ENCODE peak calls at places on chromosomes 11 and 22, in four cellular contexts. T, U, Z and B are unnamed samples.

GRCh38 chr11:368414-369335 is 624 bp upstream of the B4GALNT4 start:
- DNase-seq in Z (no peak), U (no peak), T (no peak), B (no peak)

GRCh38 chr22:36134167-36134566 is 26.4 kb downstream of the APOL3 start:
- DNase-seq in U (peak), T (no peak), Z (no peak), B (no peak)

GRCh38 chr11:12981879-12982531 is 27.1 kb upstream of the RASSF10 start:
- DNase-seq in U (no peak), T (peak), Z (no peak), B (no peak)

GRCh38 chr22:39610246-39610645 is 39.7 kb downstream of the CACNA1I start:
- DNase-seq in U (no peak), T (no peak), Z (no peak), B (no peak)

GRCh38 chr11:73330569-73331093 is 22.6 kb downstream of the ARHGEF17 start:
- DNase-seq in U (no peak), T (peak), Z (no peak), B (no peak)

GRCh38 chr11:112437096-112437495 is 176.4 kb upstream of the PLET1 start:
- DNase-seq in T (no peak), Z (no peak), U (no peak), B (no peak)

GRCh38 chr11:4184163-4184916 is 89.7 kb downstream of the RRM1 start:
- DNase-seq in T (no peak), Z (no peak), U (no peak), B (no peak)

GRCh38 chr22:50260801-50261614 is 475 bp downstream of the MAPK12 start:
- DNase-seq in Z (no peak), T (peak), U (peak), B (peak)